ENCODE peak calls at places on chromosomes 16 and 17, in eight cellular contexts. One of them, this sample, is unnamed.

GRCh38 chr17:30312218-30312617 is 20.5 kb upstream of the BLMH start:
- DNase-seq in GM10248: no peak
- DNase-seq in ovary: no peak
- DNase-seq in breast epithelium: no peak
- DNase-seq in PC-9: no peak
- DNase-seq in pancreas: no peak
- DNase-seq in A549: no peak
- DNase-seq in B cell: no peak
- DNase-seq in this sample: no peak

GRCh38 chr16:28183441-28183840 is 28.3 kb downstream of the XPO6 start:
- DNase-seq in A549: no peak
- DNase-seq in B cell: no peak
- DNase-seq in GM10248: no peak
- DNase-seq in breast epithelium: no peak
- DNase-seq in PC-9: no peak
- DNase-seq in pancreas: no peak
- DNase-seq in ovary: no peak
- DNase-seq in this sample: no peak

GRCh38 chr16:10895053-10895946 is 18.3 kb downstream of the CIITA start:
- DNase-seq in A549: peak
- DNase-seq in GM10248: no peak
- DNase-seq in breast epithelium: no peak
- DNase-seq in ovary: peak
- DNase-seq in pancreas: no peak
- DNase-seq in B cell: peak
- DNase-seq in PC-9: peak
- DNase-seq in this sample: peak

GRCh38 chr17:37608369-37609169 is 649 bp downstream of the SYNRG start:
- DNase-seq in A549: peak
- DNase-seq in PC-9: no peak
- DNase-seq in breast epithelium: no peak
- DNase-seq in ovary: no peak
- DNase-seq in pancreas: peak
- DNase-seq in B cell: peak
- DNase-seq in GM10248: peak
- DNase-seq in this sample: no peak

GRCh38 chr17:30256756-30257506 is 21.4 kb upstream of the SLC6A4 start:
- DNase-seq in breast epithelium: no peak
- DNase-seq in ovary: no peak
- DNase-seq in PC-9: no peak
- DNase-seq in pancreas: no peak
- DNase-seq in A549: no peak
- DNase-seq in B cell: no peak
- DNase-seq in GM10248: no peak
- DNase-seq in this sample: no peak

GRCh38 chr16:11389083-11389482 is 43.8 kb downstream of the RMI2 start:
- DNase-seq in GM10248: no peak
- DNase-seq in pancreas: no peak
- DNase-seq in B cell: no peak
- DNase-seq in ovary: no peak
- DNase-seq in A549: no peak
- DNase-seq in PC-9: no peak
- DNase-seq in breast epithelium: no peak
- DNase-seq in this sample: no peak

GRCh38 chr17:63647936-63648335 is 25.7 kb downstream of the MAP3K3 start:
- DNase-seq in pancreas: no peak
- DNase-seq in B cell: no peak
- DNase-seq in GM10248: no peak
- DNase-seq in breast epithelium: no peak
- DNase-seq in PC-9: no peak
- DNase-seq in ovary: no peak
- DNase-seq in A549: no peak
- DNase-seq in this sample: no peak

GRCh38 chr16:85898521-85899442 is at the start of gene IRF8:
- DNase-seq in GM10248: peak
- DNase-seq in breast epithelium: no peak
- DNase-seq in A549: no peak
- DNase-seq in PC-9: no peak
- DNase-seq in B cell: peak
- DNase-seq in pancreas: peak
- DNase-seq in ovary: no peak
- DNase-seq in this sample: peak

GRCh38 chr17:49691086-49691676 is 13.3 kb upstream of the SPOP start:
- DNase-seq in A549: no peak
- DNase-seq in B cell: no peak
- DNase-seq in breast epithelium: no peak
- DNase-seq in GM10248: no peak
- DNase-seq in pancreas: no peak
- DNase-seq in ovary: peak
- DNase-seq in PC-9: no peak
- DNase-seq in this sample: no peak

GRCh38 chr16:11164482-11165270 is 91.3 kb downstream of the SOCS1 start:
- DNase-seq in pancreas: no peak
- DNase-seq in A549: no peak
- DNase-seq in breast epithelium: no peak
- DNase-seq in GM10248: no peak
- DNase-seq in ovary: no peak
- DNase-seq in PC-9: no peak
- DNase-seq in B cell: no peak
- DNase-seq in this sample: no peak

GRCh38 chr17:17567631-17568030 is 23.9 kb downstream of the PEMT start:
- DNase-seq in GM10248: no peak
- DNase-seq in breast epithelium: peak
- DNase-seq in ovary: peak
- DNase-seq in A549: no peak
- DNase-seq in PC-9: no peak
- DNase-seq in B cell: no peak
- DNase-seq in pancreas: peak
- DNase-seq in this sample: no peak

GRCh38 chr16:84729716-84730320 is 30.0 kb downstream of the USP10 start:
- DNase-seq in pancreas: no peak
- DNase-seq in breast epithelium: no peak
- DNase-seq in ovary: no peak
- DNase-seq in B cell: no peak
- DNase-seq in A549: no peak
- DNase-seq in PC-9: no peak
- DNase-seq in GM10248: no peak
- DNase-seq in this sample: no peak

GRCh38 chr17:74212913-74213791 is at the start of gene TTYH2:
- DNase-seq in breast epithelium: peak
- DNase-seq in B cell: peak
- DNase-seq in ovary: peak
- DNase-seq in pancreas: peak
- DNase-seq in A549: peak
- DNase-seq in GM10248: peak
- DNase-seq in PC-9: peak
- DNase-seq in this sample: peak

GRCh38 chr17:17346428-17347233 is 43.5 kb downstream of the NT5M start:
- DNase-seq in breast epithelium: no peak
- DNase-seq in PC-9: no peak
- DNase-seq in B cell: no peak
- DNase-seq in pancreas: no peak
- DNase-seq in ovary: no peak
- DNase-seq in GM10248: no peak
- DNase-seq in A549: no peak
- DNase-seq in this sample: no peak

GRCh38 chr16:17364319-17365210 is 106.2 kb downstream of the XYLT1 start:
- DNase-seq in B cell: no peak
- DNase-seq in ovary: no peak
- DNase-seq in A549: no peak
- DNase-seq in breast epithelium: no peak
- DNase-seq in GM10248: no peak
- DNase-seq in PC-9: no peak
- DNase-seq in pancreas: no peak
- DNase-seq in this sample: no peak

GRCh38 chr17:67434061-67434525 is 57.0 kb downstream of the PITPNC1 start:
- DNase-seq in PC-9: no peak
- DNase-seq in B cell: no peak
- DNase-seq in GM10248: no peak
- DNase-seq in A549: no peak
- DNase-seq in ovary: no peak
- DNase-seq in pancreas: no peak
- DNase-seq in breast epithelium: no peak
- DNase-seq in this sample: no peak

GRCh38 chr16:86207350-86207749 is 303.0 kb upstream of the FOXF1 start:
- DNase-seq in PC-9: no peak
- DNase-seq in A549: no peak
- DNase-seq in B cell: no peak
- DNase-seq in breast epithelium: no peak
- DNase-seq in pancreas: no peak
- DNase-seq in GM10248: no peak
- DNase-seq in ovary: no peak
- DNase-seq in this sample: no peak

GRCh38 chr17:55334881-55335523 is 70.2 kb downstream of the HLF start:
- DNase-seq in PC-9: no peak
- DNase-seq in breast epithelium: no peak
- DNase-seq in A549: no peak
- DNase-seq in B cell: no peak
- DNase-seq in pancreas: no peak
- DNase-seq in GM10248: no peak
- DNase-seq in ovary: no peak
- DNase-seq in this sample: no peak

GRCh38 chr17:18045691-18046090 is 6.5 kb downstream of the GID4 start:
- DNase-seq in A549: no peak
- DNase-seq in B cell: no peak
- DNase-seq in PC-9: no peak
- DNase-seq in pancreas: no peak
- DNase-seq in ovary: no peak
- DNase-seq in GM10248: no peak
- DNase-seq in breast epithelium: no peak
- DNase-seq in this sample: no peak

DNA sequence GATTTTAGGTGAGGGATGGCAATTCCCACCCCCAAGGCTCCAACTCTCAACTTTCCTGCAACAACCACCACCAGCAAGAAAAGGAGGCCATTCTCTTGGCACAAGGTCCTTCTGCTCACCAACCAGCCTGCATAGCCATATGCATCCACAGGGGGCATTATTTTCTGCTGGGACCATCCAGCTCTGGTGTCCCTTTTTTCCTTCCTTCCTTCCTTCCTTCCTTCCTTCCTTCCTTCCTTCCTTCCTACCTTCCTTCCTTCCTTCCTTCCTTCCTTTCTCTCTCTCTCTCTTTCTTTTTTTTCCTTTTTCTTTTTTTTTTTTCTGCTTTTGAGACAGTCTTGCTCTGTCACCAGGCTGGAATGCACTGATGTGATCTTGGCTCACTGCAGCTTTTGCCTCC is 21.1 kb upstream of the COX10 start:
- DNase-seq in breast epithelium: no peak
- DNase-seq in PC-9: no peak
- DNase-seq in A549: peak
- DNase-seq in GM10248: no peak
- DNase-seq in pancreas: no peak
- DNase-seq in ovary: no peak
- DNase-seq in B cell: no peak
- DNase-seq in this sample: no peak
- TF ChIP-seq CTCF in breast epithelium: no peak
- TF ChIP-seq CTCF in PC-9: no peak
- TF ChIP-seq CTCF in A549: no peak
- TF ChIP-seq CTCF in GM10248: peak
- TF ChIP-seq CTCF in pancreas: no peak
- TF ChIP-seq CTCF in ovary: no peak
- TF ChIP-seq CTCF in B cell: peak
- TF ChIP-seq CTCF in this sample: no peak

DNA sequence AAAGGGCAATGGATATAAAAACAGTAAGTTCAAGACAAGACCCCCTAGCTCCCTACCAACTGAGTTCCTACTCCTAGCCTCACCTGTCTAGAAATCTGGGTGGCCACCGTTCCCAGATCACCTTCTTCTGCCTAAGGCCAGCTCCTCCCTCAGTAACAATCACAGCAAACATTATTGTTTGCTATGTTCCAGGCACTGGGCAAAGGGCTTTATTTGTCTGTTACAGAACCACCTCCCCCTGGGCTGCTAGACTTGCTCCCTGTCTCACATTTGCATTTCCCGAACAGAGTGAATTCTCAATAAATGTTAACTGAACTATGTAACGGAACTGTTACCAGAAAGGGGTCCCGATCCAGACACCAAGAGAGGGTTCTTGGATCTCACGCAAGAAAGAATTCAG is 6.8 kb downstream of the LRRC3C start:
- DNase-seq in PC-9: no peak
- DNase-seq in A549: no peak
- DNase-seq in GM10248: no peak
- DNase-seq in B cell: no peak
- DNase-seq in ovary: no peak
- DNase-seq in breast epithelium: no peak
- DNase-seq in pancreas: no peak
- DNase-seq in this sample: no peak
- TF ChIP-seq CTCF in PC-9: no peak
- TF ChIP-seq CTCF in A549: no peak
- TF ChIP-seq CTCF in GM10248: no peak
- TF ChIP-seq CTCF in B cell: no peak
- TF ChIP-seq CTCF in ovary: no peak
- TF ChIP-seq CTCF in breast epithelium: no peak
- TF ChIP-seq CTCF in pancreas: no peak
- TF ChIP-seq CTCF in this sample: no peak

GRCh38 chr16:58495861-58496331 is 4.0 kb upstream of the NDRG4 start:
- DNase-seq in PC-9: no peak
- DNase-seq in B cell: no peak
- DNase-seq in GM10248: no peak
- DNase-seq in ovary: no peak
- DNase-seq in pancreas: no peak
- DNase-seq in breast epithelium: no peak
- DNase-seq in A549: no peak
- DNase-seq in this sample: no peak

GRCh38 chr16:58492735-58493134 is 7.2 kb upstream of the NDRG4 start:
- DNase-seq in pancreas: no peak
- DNase-seq in GM10248: no peak
- DNase-seq in A549: no peak
- DNase-seq in breast epithelium: no peak
- DNase-seq in ovary: no peak
- DNase-seq in B cell: no peak
- DNase-seq in PC-9: no peak
- DNase-seq in this sample: no peak

GRCh38 chr16:58493756-58494431 is 6.0 kb upstream of the NDRG4 start:
- DNase-seq in ovary: no peak
- DNase-seq in A549: no peak
- DNase-seq in B cell: no peak
- DNase-seq in pancreas: no peak
- DNase-seq in GM10248: no peak
- DNase-seq in PC-9: no peak
- DNase-seq in breast epithelium: no peak
- DNase-seq in this sample: no peak

GRCh38 chr16:58497468-58497867 is 2.5 kb upstream of the NDRG4 start:
- DNase-seq in ovary: no peak
- DNase-seq in breast epithelium: no peak
- DNase-seq in A549: no peak
- DNase-seq in pancreas: no peak
- DNase-seq in B cell: no peak
- DNase-seq in GM10248: no peak
- DNase-seq in PC-9: no peak
- DNase-seq in this sample: no peak

GRCh38 chr16:58494981-58495860 is 4.7 kb upstream of the NDRG4 start:
- DNase-seq in ovary: peak
- DNase-seq in PC-9: peak
- DNase-seq in breast epithelium: peak
- DNase-seq in GM10248: peak
- DNase-seq in B cell: peak
- DNase-seq in A549: peak
- DNase-seq in pancreas: peak
- DNase-seq in this sample: peak
- TF ChIP-seq CTCF in ovary: no peak
- TF ChIP-seq CTCF in PC-9: peak
- TF ChIP-seq CTCF in breast epithelium: peak
- TF ChIP-seq CTCF in GM10248: peak
- TF ChIP-seq CTCF in B cell: no peak
- TF ChIP-seq CTCF in A549: peak
- TF ChIP-seq CTCF in pancreas: no peak
- TF ChIP-seq CTCF in this sample: no peak

GRCh38 chr16:87328846-87329245 is 11.7 kb upstream of the C16orf95 start:
- DNase-seq in PC-9: no peak
- DNase-seq in breast epithelium: no peak
- DNase-seq in A549: no peak
- DNase-seq in B cell: no peak
- DNase-seq in pancreas: no peak
- DNase-seq in ovary: no peak
- DNase-seq in GM10248: no peak
- DNase-seq in this sample: no peak
- TF ChIP-seq CTCF in PC-9: no peak
- TF ChIP-seq CTCF in breast epithelium: no peak
- TF ChIP-seq CTCF in A549: no peak
- TF ChIP-seq CTCF in B cell: no peak
- TF ChIP-seq CTCF in pancreas: no peak
- TF ChIP-seq CTCF in ovary: no peak
- TF ChIP-seq CTCF in GM10248: no peak
- TF ChIP-seq CTCF in this sample: no peak